ENCODE peak calls at places on chromosomes 2 and 18, in ten cellular contexts. U is psoas muscle, V is HCT116, L is cardiac muscle cell, N is spleen, B is heart right ventricle, Q is Panc1, Z is lower lobe of right lung, M is pancreas, T is A673. R is an unnamed sample.
A peak's percentile ranks its signal among the peaks of the same experiment; 100 is the strongest.

GRCh38 chr2:83253848-83254247 is 1205.2 kb downstream of the SUCLG1 start:
- DNase-seq in Q (no peak), U (no peak), B (no peak), N (no peak), T (no peak), L (no peak), V (no peak), Z (no peak), M (no peak), R (no peak)

GRCh38 chr2:160224060-160224459 is 24.0 kb upstream of the ITGB6 start:
- DNase-seq in N (no peak), Z (no peak), M (no peak), Q (no peak), L (no peak), U (no peak), T (peak; percentile 77), V (peak; percentile 84), B (no peak), R (no peak)

GRCh38 chr18:34357944-34358580 is 133.3 kb upstream of the NOL4 start:
- DNase-seq in N (no peak), V (no peak), Q (no peak), L (no peak), U (no peak), B (no peak), M (no peak), Z (no peak), T (no peak), R (no peak)

GRCh38 chr2:119175517-119175916 is 17.0 kb upstream of the C1QL2 start:
- DNase-seq in T (no peak), U (no peak), N (no peak), L (no peak), Q (no peak), M (no peak), V (no peak), B (no peak), Z (no peak), R (no peak)

GRCh38 chr2:54534625-54535024 is 78.5 kb downstream of the SPTBN1 start:
- DNase-seq in N (no peak), V (no peak), T (no peak), Q (no peak), L (no peak), U (no peak), B (no peak), M (no peak), Z (no peak), R (no peak)

GRCh38 chr18:78662879-78663278 is 316.7 kb upstream of the SALL3 start:
- DNase-seq in L (no peak), V (no peak), N (no peak), Z (no peak), U (no peak), Q (no peak), T (no peak), M (no peak), B (no peak), R (no peak)

GRCh38 chr2:105907159-105907558 is 162.4 kb downstream of the NCK2 start:
- DNase-seq in M (no peak), N (no peak), Z (no peak), T (no peak), B (no peak), L (no peak), V (no peak), U (no peak), Q (no peak), R (no peak)

GRCh38 chr18:9743200-9744016 is 35.3 kb downstream of the RAB31 start:
- DNase-seq in V (peak; percentile 96), L (no peak), Q (peak; percentile 96), U (peak; percentile 39), Z (no peak), M (no peak), N (peak; percentile 12), B (no peak), T (peak; percentile 73), R (peak; percentile 31)

GRCh38 chr18:11110509-11110908 is 38.9 kb downstream of the PIEZO2 start:
- DNase-seq in B (no peak), Z (no peak), M (no peak), L (no peak), U (no peak), Q (no peak), N (no peak), V (no peak), T (no peak), R (no peak)

GRCh38 chr2:132009874-132010521 is 151.8 kb downstream of the ANKRD30BL start:
- DNase-seq in V (no peak), T (no peak), M (peak; percentile 23), L (peak; percentile 1), U (no peak), N (no peak), B (no peak), Z (peak; percentile 17), Q (no peak), R (no peak)

GRCh38 chr18:56873441-56874140 is 222.4 kb downstream of the WDR7 start:
- DNase-seq in Q (no peak), T (peak; percentile 14), L (peak; percentile 43), B (no peak), V (no peak), U (no peak), Z (no peak), N (no peak), M (peak; percentile 27), R (no peak)

GRCh38 chr2:191228861-191229260 is 16.3 kb upstream of the MYO1B start:
- DNase-seq in Q (no peak), L (no peak), N (no peak), M (no peak), B (peak; percentile 44), T (no peak), Z (peak; percentile 55), U (peak; percentile 28), V (no peak), R (no peak)

GRCh38 chr2:46351388-46352141 is 54.4 kb downstream of the EPAS1 start:
- DNase-seq in Q (no peak), U (peak; percentile 53), Z (peak; percentile 59), T (no peak), L (no peak), V (no peak), N (peak; percentile 91), B (peak; percentile 57), M (no peak), R (no peak)

GRCh38 chr2:8578335-8579244 is 103.3 kb upstream of the ID2 start:
- DNase-seq in V (no peak), Q (no peak), T (no peak), U (no peak), Z (no peak), B (no peak), M (no peak), L (no peak), N (no peak), R (no peak)

GRCh38 chr2:200677721-200678532 is 92.1 kb downstream of the AOX1 start:
- DNase-seq in Z (no peak), V (no peak), M (no peak), T (no peak), N (no peak), B (no peak), U (no peak), L (no peak), Q (no peak), R (peak; percentile 66)
- TF ChIP-seq CTCF in Z (no peak), V (no peak), M (no peak), T (no peak), N (no peak), B (no peak), U (no peak), L (peak; percentile 28), Q (no peak), R (no peak)

GRCh38 chr2:159086332-159086731 is 117.9 kb downstream of the TANC1 start:
- DNase-seq in M (no peak), L (peak; percentile 41), Z (no peak), Q (no peak), U (peak; percentile 20), B (no peak), V (no peak), T (peak; percentile 60), N (no peak), R (peak; percentile 43)
- H3K4me1 ChIP-seq in M (no peaks in the 10 kb centered on the region), L (peaks cover 36% of the 10 kb centered on the region), Z (peaks cover 76% of the 10 kb centered on the region), Q (peaks cover 48% of the 10 kb centered on the region), U (peaks cover 19% of the 10 kb centered on the region), B (peaks cover 92% of the 10 kb centered on the region), V (peaks cover 7% of the 10 kb centered on the region), T (peaks cover 33% of the 10 kb centered on the region), N (peaks cover 45% of the 10 kb centered on the region), R (peaks cover 35% of the 10 kb centered on the region)

DNA sequence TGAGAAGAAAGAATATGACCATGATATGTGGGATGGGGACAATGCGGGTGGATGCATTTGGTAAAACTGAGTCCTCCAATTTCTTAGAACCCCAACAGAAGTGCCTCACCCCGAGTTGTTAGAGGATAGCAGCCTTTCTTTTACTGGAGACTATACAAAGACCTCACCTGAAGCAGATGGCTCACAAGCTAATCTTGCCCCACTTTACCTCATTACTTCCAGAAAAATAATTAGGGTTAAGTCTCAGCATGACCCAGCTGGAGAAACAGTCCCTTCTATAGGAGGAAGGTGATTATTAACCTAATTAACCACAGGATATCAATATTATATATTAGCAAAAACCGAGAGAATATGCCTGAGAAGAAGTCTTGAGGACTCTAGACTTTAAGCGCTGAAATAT is 128.4 kb downstream of the PDE1A start:
- DNase-seq in Q (no peak), L (no peak), M (no peak), B (no peak), T (no peak), Z (no peak), N (no peak), V (no peak), U (no peak), R (no peak)
- TF ChIP-seq CTCF in Q (no peak), L (no peak), M (no peak), B (no peak), T (no peak), Z (no peak), N (no peak), V (no peak), U (no peak), R (no peak)

DNA sequence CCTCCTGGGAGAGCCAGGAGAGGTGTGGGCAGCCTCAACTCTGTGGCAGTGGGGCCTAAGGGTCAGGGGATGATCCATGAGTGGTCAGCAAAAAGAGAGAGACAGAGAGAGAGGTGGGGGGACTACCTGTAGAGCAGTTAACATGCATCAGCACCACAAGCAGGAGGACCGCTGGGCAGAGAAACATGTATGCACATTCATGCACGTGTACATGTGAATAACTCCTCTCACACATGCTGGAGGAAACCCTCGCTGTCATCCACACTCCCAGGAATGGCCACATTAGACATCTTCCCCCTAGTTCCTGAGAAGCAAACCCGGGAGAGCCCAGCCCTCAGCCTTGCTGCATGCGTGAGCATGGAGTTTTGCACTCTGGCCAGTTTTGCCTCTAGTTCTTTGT is 166.1 kb downstream of the SMAD7 start:
- DNase-seq in B (no peak), M (peak; percentile 19), N (peak; percentile 73), T (no peak), Q (no peak), V (no peak), L (no peak), U (no peak), Z (peak; percentile 42), R (no peak)
- H3K4me1 ChIP-seq in B (peaks cover 60% of the 10 kb centered on the region), M (peaks cover 3% of the 10 kb centered on the region), N (peaks cover 95% of the 10 kb centered on the region), T (peaks cover 12% of the 10 kb centered on the region), Q (no peaks in the 10 kb centered on the region), V (peaks cover 4% of the 10 kb centered on the region), L (peaks cover 66% of the 10 kb centered on the region), U (peaks cover 45% of the 10 kb centered on the region), Z (peaks cover 71% of the 10 kb centered on the region), R (peaks cover 27% of the 10 kb centered on the region)